ENCODE peak calls at places on chromosome 9, in seven cellular contexts. P is PC-3; O is CD8-positive, alpha-beta T cell; J is neural progenitor cell; R is ovary; D is thoracic aorta; I is gastrocnemius medialis. Z is an unnamed sample.

GRCh38 chr9:137788561-137789294 is 88.9 kb upstream of the CACNA1B start:
- DNase-seq in P (no peak), O (no peak), J (no peak), R (no peak), D (no peak), I (no peak), Z (no peak)

GRCh38 chr9:129081388-129081889 is 528 bp downstream of the DOLPP1 start:
- DNase-seq in P (no peak), O (no peak), J (no peak), R (no peak), D (no peak), I (no peak), Z (no peak)

GRCh38 chr9:111798786-111799185 is 4.0 kb upstream of the SHOC1 start:
- DNase-seq in P (peak), O (no peak), J (no peak), R (no peak), D (no peak), I (no peak), Z (no peak)

GRCh38 chr9:117340422-117340821 is 74.4 kb downstream of the ASTN2 start:
- DNase-seq in P (no peak), O (no peak), J (no peak), R (no peak), D (no peak), I (no peak), Z (no peak)

GRCh38 chr9:77597057-77597456 is 51.1 kb downstream of the GNA14 start:
- DNase-seq in P (no peak), O (no peak), J (no peak), R (no peak), D (no peak), I (no peak), Z (no peak)

GRCh38 chr9:33498387-33498786 is 24.7 kb upstream of the NOL6 start:
- DNase-seq in P (peak), O (no peak), J (no peak), R (no peak), D (no peak), I (no peak), Z (no peak)

GRCh38 chr9:77475641-77476473 is 172.3 kb downstream of the GNA14 start:
- DNase-seq in P (no peak), O (no peak), J (no peak), R (no peak), D (no peak), I (no peak), Z (no peak)

GRCh38 chr9:21966140-21966851 is 27.9 kb downstream of the CDKN2A start:
- DNase-seq in P (no peak), O (no peak), J (peak), R (no peak), D (no peak), I (no peak), Z (no peak)

GRCh38 chr9:32566770-32567169 is 6.2 kb downstream of the NDUFB6 start:
- DNase-seq in P (no peak), O (no peak), J (no peak), R (no peak), D (no peak), I (no peak), Z (no peak)

GRCh38 chr9:113139225-113139829 is 11.5 kb upstream of the SLC31A2 start:
- DNase-seq in P (no peak), O (no peak), J (no peak), R (no peak), D (no peak), I (no peak), Z (no peak)

GRCh38 chr9:72271617-72272478 is 93.2 kb downstream of the ZFAND5 start:
- DNase-seq in P (peak), O (no peak), J (peak), R (peak), D (peak), I (peak), Z (no peak)

GRCh38 chr9:13728121-13728520 is 448.6 kb upstream of the MPDZ start:
- DNase-seq in P (no peak), O (no peak), J (no peak), R (no peak), D (no peak), I (peak), Z (no peak)

GRCh38 chr9:131562032-131562959 is 17.0 kb downstream of the PRRT1B start:
- DNase-seq in P (peak), O (no peak), J (no peak), R (no peak), D (no peak), I (no peak), Z (no peak)

GRCh38 chr9:10331157-10331556 is 281.6 kb downstream of the PTPRD start:
- DNase-seq in P (no peak), O (no peak), J (no peak), R (no peak), D (no peak), I (no peak), Z (no peak)

GRCh38 chr9:110282023-110282766 is 25.9 kb upstream of the TXN start:
- DNase-seq in P (no peak), O (no peak), J (no peak), R (no peak), D (no peak), I (no peak), Z (no peak)

GRCh38 chr9:92328225-92328624 is 2.5 kb downstream of the CENPP start:
- DNase-seq in P (peak), O (no peak), J (peak), R (no peak), D (no peak), I (no peak), Z (no peak)

GRCh38 chr9:79581794-79582193 is 10.0 kb downstream of the TLE4 start:
- DNase-seq in P (peak), O (no peak), J (peak), R (no peak), D (no peak), I (no peak), Z (no peak)

GRCh38 chr9:132673355-132673754 is 3.1 kb downstream of the GTF3C4 start:
- DNase-seq in P (peak), O (no peak), J (peak), R (no peak), D (no peak), I (no peak), Z (no peak)

GRCh38 chr9:80586786-80587185 is 1015.0 kb downstream of the TLE4 start:
- DNase-seq in P (no peak), O (no peak), J (no peak), R (no peak), D (no peak), I (no peak), Z (no peak)

GRCh38 chr9:131627846-131628820 is 82.8 kb downstream of the PRRT1B start:
- DNase-seq in P (no peak), O (peak), J (no peak), R (no peak), D (no peak), I (peak), Z (peak)

GRCh38 chr9:121671612-121672155 is 20.2 kb downstream of the DAB2IP start:
- DNase-seq in P (no peak), O (no peak), J (no peak), R (no peak), D (no peak), I (peak), Z (no peak)

GRCh38 chr9:87390361-87390760 is 107.3 kb upstream of the DAPK1 start:
- DNase-seq in P (no peak), O (no peak), J (no peak), R (no peak), D (no peak), I (no peak), Z (no peak)

GRCh38 chr9:82997471-82998140 is 65.3 kb downstream of the RASEF start:
- DNase-seq in P (no peak), O (no peak), J (no peak), R (no peak), D (no peak), I (no peak), Z (no peak)
- H3K4me3 ChIP-seq in P (no peak), O (no peak), J (no peak), R (no peak), D (no peak), I (no peak), Z (no peak)

GRCh38 chr9:127860779-127861178 is 6.3 kb upstream of the ENG start:
- DNase-seq in P (no peak), O (no peak), J (no peak), R (peak), D (no peak), I (no peak), Z (no peak)

GRCh38 chr9:127863179-127863578 is 8.7 kb upstream of the ENG start:
- DNase-seq in P (no peak), O (no peak), J (no peak), R (no peak), D (no peak), I (no peak), Z (no peak)

GRCh38 chr9:127858041-127858512 is 3.6 kb upstream of the ENG start:
- DNase-seq in P (no peak), O (no peak), J (no peak), R (peak), D (no peak), I (no peak), Z (peak)

GRCh38 chr9:127862075-127863011 is 7.9 kb upstream of the ENG start:
- DNase-seq in P (no peak), O (peak), J (no peak), R (peak), D (no peak), I (peak), Z (peak)

DNA sequence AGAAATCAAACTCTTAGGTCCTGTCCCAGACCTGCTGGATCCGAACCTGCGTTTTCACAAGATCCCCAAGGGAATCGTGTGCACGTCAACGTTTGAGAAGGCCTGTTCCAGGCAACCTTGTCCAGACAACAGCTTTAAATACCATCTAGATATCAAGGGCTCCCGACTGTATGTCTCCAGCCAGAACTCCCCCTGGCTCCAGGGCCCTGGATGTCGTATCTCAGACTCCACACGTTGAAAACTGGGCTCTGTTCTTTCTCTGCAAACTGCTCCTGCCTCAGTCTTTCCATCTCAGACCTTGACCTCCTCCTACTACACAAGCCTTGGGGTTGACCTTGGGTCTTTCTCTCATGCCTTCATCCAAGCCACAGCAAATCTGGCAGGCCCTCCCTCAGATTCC is 5.8 kb upstream of the ENG start:
- DNase-seq in P (no peak), O (no peak), J (no peak), R (peak), D (no peak), I (no peak), Z (no peak)
- H3K27ac ChIP-seq in P (no peak), O (no peak), J (no peak), R (peak), D (peak), I (peak), Z (peak)

DNA sequence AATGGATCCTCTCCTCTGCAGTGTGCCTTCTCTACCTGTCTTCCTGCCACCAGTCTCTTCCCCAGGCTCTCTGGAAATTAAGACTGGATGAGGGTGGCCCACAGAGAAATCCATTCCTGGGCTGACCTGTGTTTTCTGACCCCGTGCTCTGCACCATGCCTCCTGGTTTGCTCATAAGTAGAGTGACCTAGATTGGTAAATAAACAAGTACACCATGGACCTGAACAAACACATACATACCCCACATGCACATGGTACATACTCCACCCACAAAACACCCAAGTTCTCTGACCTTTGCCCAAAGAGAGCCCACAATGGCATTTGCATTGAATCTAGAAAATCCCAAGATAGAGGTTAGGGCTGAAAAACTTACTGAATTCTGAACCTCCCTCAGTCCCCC is 77.5 kb upstream of the PLPP6 start:
- DNase-seq in P (no peak), O (no peak), J (no peak), R (no peak), D (no peak), I (no peak), Z (no peak)
- TF ChIP-seq CTCF in P (no peak), O (no peak), J (no peak), R (no peak), D (no peak), I (no peak), Z (no peak)

DNA sequence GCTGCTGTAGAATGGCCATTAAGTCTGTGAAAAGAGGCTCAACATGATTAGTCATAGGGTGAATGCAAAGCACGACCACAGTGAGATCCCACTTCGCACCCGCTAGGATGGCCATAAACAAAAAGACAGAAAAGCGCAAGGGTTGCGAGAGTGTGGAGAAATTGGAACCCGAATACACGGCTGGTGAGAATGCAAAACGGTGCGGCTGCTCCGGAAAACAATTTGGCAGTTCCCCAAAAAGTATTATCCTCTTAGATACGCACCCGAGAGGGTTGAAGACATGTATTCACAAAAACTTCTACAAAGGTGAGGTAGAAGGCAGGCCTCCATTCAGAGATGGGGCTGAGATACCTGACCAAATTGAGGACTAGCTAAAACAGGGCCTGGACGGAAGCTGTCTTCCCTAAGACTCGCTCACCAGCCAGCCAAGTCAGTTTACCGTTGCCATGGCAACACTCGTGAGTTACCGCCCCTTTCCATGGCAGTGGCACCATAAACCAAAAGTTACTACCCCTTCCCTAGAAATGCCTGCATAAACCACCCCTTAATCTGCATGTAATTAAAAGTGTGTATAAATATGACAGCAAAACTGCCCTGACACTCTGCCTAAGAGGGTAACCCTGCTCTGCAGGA is 726 bp upstream of the PSMB7 start:
- DNase-seq in P (no peak), O (no peak), J (peak), R (no peak), D (no peak), I (no peak), Z (no peak)
- H3K4me3 ChIP-seq in P (peak), O (peak), J (peak), R (peak), D (peak), I (peak), Z (peak)

GRCh38 chr9:136252281-136252680 is 6.7 kb upstream of the QSOX2 start:
- DNase-seq in P (no peak), O (no peak), J (no peak), R (no peak), D (no peak), I (no peak), Z (no peak)
- H3K27ac ChIP-seq in P (no peak), O (no peak), J (no peak), R (no peak), D (no peak), I (no peak), Z (no peak)

GRCh38 chr9:326667-327066 is 112.0 kb downstream of the DOCK8 start:
- DNase-seq in P (no peak), O (no peak), J (no peak), R (no peak), D (no peak), I (no peak), Z (no peak)
- TF ChIP-seq CTCF in P (no peak), O (no peak), J (no peak), R (no peak), D (no peak), I (no peak), Z (no peak)